ENCODE peak calls at places on chromosomes 3 and 15, in nine cellular contexts. X, D, Z, N, K, E, A, R and L are unnamed samples.

GRCh38 chr15:40354408-40355171 is 3.4 kb upstream of the DISP2 start:
- DNase-seq in R (no peak), Z (no peak), A (peak), N (no peak), X (peak), K (peak), E (peak), D (peak), L (no peak)

GRCh38 chr15:49168026-49168425 is 2.0 kb upstream of the GALK2 start:
- DNase-seq in X (no peak), R (no peak), A (no peak), E (no peak), K (no peak), Z (no peak), D (no peak), N (no peak), L (no peak)

GRCh38 chr15:57148236-57148635 is 228.1 kb upstream of the CGNL1 start:
- DNase-seq in X (no peak), A (no peak), D (no peak), Z (no peak), N (no peak), E (no peak), K (no peak), R (no peak), L (no peak)

GRCh38 chr15:47364671-47365141 is 352.6 kb upstream of the SEMA6D start:
- DNase-seq in X (no peak), A (peak), R (no peak), D (no peak), Z (no peak), N (no peak), E (no peak), K (no peak), L (no peak)

GRCh38 chr15:31934821-31935220 is 95.5 kb upstream of the CHRNA7 start:
- DNase-seq in E (no peak), Z (no peak), A (peak), K (no peak), N (no peak), R (no peak), D (no peak), X (no peak), L (no peak)

GRCh38 chr3:97658670-97659285 is 105.8 kb upstream of the ARL6 start:
- DNase-seq in D (no peak), N (no peak), E (peak), Z (no peak), X (no peak), K (no peak), A (peak), R (no peak), L (no peak)

GRCh38 chr3:128493221-128494151 is 485 bp upstream of the GATA2 start:
- DNase-seq in K (no peak), R (no peak), D (no peak), E (no peak), X (no peak), Z (no peak), N (no peak), A (no peak), L (no peak)

GRCh38 chr3:186605561-186606545 is 7.0 kb upstream of the AHSG start:
- DNase-seq in X (no peak), A (no peak), Z (no peak), D (no peak), E (no peak), R (no peak), N (no peak), K (no peak), L (no peak)

GRCh38 chr3:12963869-12964712 is 109.1 kb downstream of the IQSEC1 start:
- DNase-seq in X (peak), E (peak), Z (no peak), N (no peak), R (no peak), A (peak), K (no peak), D (no peak), L (no peak)

GRCh38 chr3:113556556-113557335 is 24.4 kb downstream of the SIDT1 start:
- DNase-seq in D (no peak), A (no peak), R (no peak), E (no peak), X (no peak), N (no peak), Z (no peak), K (no peak), L (no peak)

GRCh38 chr3:45946307-45946706 is 3.0 kb downstream of the CXCR6 start:
- DNase-seq in R (no peak), Z (no peak), D (no peak), X (no peak), K (no peak), E (peak), N (no peak), A (no peak), L (no peak)

GRCh38 chr3:113495035-113495434 is 19.9 kb downstream of the SPICE1 start:
- DNase-seq in X (no peak), E (peak), K (no peak), N (no peak), A (peak), D (no peak), R (peak), Z (no peak), L (peak)

GRCh38 chr15:70328137-70329115 is 230.7 kb upstream of the TLE3 start:
- DNase-seq in K (peak), N (no peak), R (no peak), Z (no peak), D (no peak), E (peak), A (peak), X (no peak), L (no peak)

GRCh38 chr3:40961104-40961857 is 238.0 kb upstream of the CTNNB1 start:
- DNase-seq in R (no peak), D (no peak), X (no peak), E (no peak), K (no peak), N (no peak), A (no peak), Z (no peak), L (no peak)

GRCh38 chr3:195715583-195716266 is 5.1 kb upstream of the MUC20 start:
- DNase-seq in D (no peak), X (no peak), K (no peak), Z (no peak), N (no peak), E (peak), R (no peak), A (no peak), L (no peak)

GRCh38 chr3:149646181-149646766 is 11.6 kb downstream of the WWTR1 start:
- DNase-seq in R (no peak), A (peak), N (no peak), E (peak), X (no peak), D (no peak), K (no peak), Z (no peak), L (no peak)

GRCh38 chr3:160065282-160065681 is 76.6 kb downstream of the IL12A start:
- DNase-seq in Z (no peak), D (no peak), X (no peak), R (no peak), N (no peak), K (no peak), E (no peak), A (no peak), L (no peak)

GRCh38 chr3:129441782-129442181 is 1.8 kb downstream of the IFT122 start:
- DNase-seq in N (no peak), X (peak), A (peak), E (peak), D (no peak), R (no peak), Z (no peak), K (no peak), L (no peak)